ENCODE peak calls at places on chromosome 10, in six cellular contexts. I is fibroblast of lung, F is H1, K is keratinocyte, O is H9, E is Karpas-422. J is an unnamed sample.

GRCh38 chr10:31897506-31897905 is 31.1 kb downstream of the ARHGAP12 start:
- DNase-seq in E (no peak), K (no peak), I (peak), F (no peak), O (no peak), J (no peak)

GRCh38 chr10:128001886-128002285 is 95.0 kb downstream of the PTPRE start:
- DNase-seq in E (no peak), I (no peak), F (no peak), K (no peak), O (no peak), J (no peak)

GRCh38 chr10:92689663-92690210 is at the start of gene HHEX:
- DNase-seq in K (no peak), O (peak), E (peak), F (no peak), I (peak), J (peak)

GRCh38 chr10:44039599-44039998 is 345.3 kb downstream of the CXCL12 start:
- DNase-seq in F (no peak), K (no peak), O (no peak), I (no peak), E (no peak), J (no peak)

GRCh38 chr10:77872151-77872946 is 54.2 kb downstream of the DLG5 start:
- DNase-seq in K (no peak), E (no peak), F (no peak), O (no peak), I (peak), J (no peak)

GRCh38 chr10:129851941-129852650 is 112.0 kb downstream of the EBF3 start:
- DNase-seq in O (no peak), K (no peak), F (no peak), I (no peak), E (no peak), J (no peak)

GRCh38 chr10:34696423-34696822 is 118.7 kb downstream of the PARD3 start:
- DNase-seq in I (peak), O (no peak), E (no peak), F (no peak), K (peak), J (no peak)

GRCh38 chr10:113945075-113945686 is 90.7 kb downstream of the NHLRC2 start:
- DNase-seq in E (peak), I (peak), K (no peak), F (no peak), O (no peak), J (no peak)

GRCh38 chr10:5040781-5041470 is 37.3 kb upstream of the AKR1C2 start:
- DNase-seq in I (no peak), O (no peak), K (no peak), E (no peak), F (no peak), J (no peak)

GRCh38 chr10:11164806-11165590 is 147.3 kb downstream of the CELF2 start:
- DNase-seq in O (peak), F (peak), I (peak), K (no peak), E (peak), J (peak)

GRCh38 chr10:105023706-105024105 is 382.6 kb downstream of the SORCS3 start:
- DNase-seq in E (no peak), I (no peak), K (no peak), F (no peak), O (no peak), J (no peak)

GRCh38 chr10:114239117-114239993 is at the start of gene VWA2:
- DNase-seq in O (peak), E (no peak), F (peak), K (no peak), I (no peak), J (peak)

GRCh38 chr10:28307267-28307666 is 4.4 kb upstream of the MPP7 start:
- DNase-seq in O (no peak), K (no peak), E (no peak), F (no peak), I (no peak), J (no peak)

GRCh38 chr10:17348111-17349008 is 106.0 kb downstream of the ST8SIA6 start:
- DNase-seq in E (no peak), K (peak), O (no peak), F (no peak), I (peak), J (no peak)

GRCh38 chr10:94496010-94496409 is 49.6 kb upstream of the HELLS start:
- DNase-seq in I (no peak), O (no peak), E (no peak), F (no peak), K (no peak), J (no peak)

GRCh38 chr10:52283174-52283573 is 30.9 kb upstream of the DKK1 start:
- DNase-seq in I (peak), O (no peak), K (no peak), E (no peak), F (no peak), J (no peak)
- H2AFZ ChIP-seq in I (no peak), O (no peak), K (no peak), E (no peak), F (no peak), J (no peak)

DNA sequence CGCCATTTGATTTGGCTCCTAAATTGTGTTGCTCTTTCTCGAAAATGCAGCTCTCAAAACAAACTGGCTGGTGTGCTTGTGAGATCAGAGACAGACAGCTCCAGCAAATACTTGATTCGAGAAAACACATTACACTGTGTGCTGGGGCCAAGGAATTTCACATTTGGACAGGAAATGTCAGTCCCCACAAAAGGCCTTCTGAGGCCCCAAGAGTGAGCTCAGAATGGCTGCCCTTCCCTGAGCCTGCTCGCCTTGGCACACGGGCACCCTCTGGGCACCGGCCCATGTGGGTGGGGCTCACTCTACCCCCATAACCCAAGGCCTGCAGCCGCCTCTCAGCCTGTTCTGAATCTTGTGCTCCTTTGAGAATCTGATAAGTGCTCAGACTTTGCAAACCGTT is 13.9 kb upstream of the HSPA12A start:
- DNase-seq in I (peak), K (no peak), F (no peak), O (no peak), E (no peak), J (no peak)
- H3K27ac ChIP-seq in I (no peak), K (no peak), F (no peak), O (no peak), E (no peak), J (no peak)

GRCh38 chr10:121108051-121108450 is 256.9 kb downstream of the WDR11 start:
- DNase-seq in I (no peak), F (no peak), E (no peak), O (no peak), K (no peak), J (no peak)
- H2AFZ ChIP-seq in I (no peak), F (no peak), E (no peak), O (no peak), K (no peak), J (no peak)

GRCh38 chr10:132232553-132232949 is 45.8 kb downstream of the DPYSL4 start:
- DNase-seq in F (no peak), O (no peak), I (no peak), K (no peak), E (no peak), J (peak)
- H3K27ac ChIP-seq in F (no peak), O (no peak), I (no peak), K (no peak), E (no peak), J (no peak)

DNA sequence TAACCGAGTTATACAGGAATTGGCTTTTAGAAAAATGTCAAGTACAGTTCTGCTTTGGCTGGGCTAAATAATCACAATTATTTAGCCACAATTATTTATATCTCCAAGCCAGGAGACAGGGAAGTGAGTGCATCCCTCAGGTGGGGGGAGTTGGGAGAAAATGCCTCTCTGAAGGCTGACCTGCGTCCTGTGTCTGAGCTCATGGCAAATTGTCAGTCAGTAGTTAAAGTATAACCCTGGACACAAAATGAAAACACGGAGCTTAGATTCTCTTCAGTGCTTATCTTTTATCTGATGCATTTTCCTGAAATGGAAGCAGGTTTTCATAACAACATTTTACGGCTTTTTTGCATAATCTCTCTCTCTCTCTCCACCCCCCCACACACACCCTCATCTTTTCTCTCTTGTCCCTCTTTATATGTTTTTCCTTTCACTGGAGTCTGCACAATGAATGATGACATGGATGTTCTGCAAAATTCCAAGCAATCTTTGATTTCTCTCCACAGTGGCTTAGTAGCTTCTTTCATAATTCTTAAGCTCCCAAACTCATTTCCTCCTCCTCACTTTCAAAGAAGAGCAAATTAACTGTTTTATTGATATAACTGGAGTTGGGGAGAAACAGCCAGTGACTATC is 521.5 kb upstream of the GHITM start:
- DNase-seq in F (no peak), I (no peak), E (no peak), O (no peak), K (no peak), J (no peak)
- H2AFZ ChIP-seq in F (no peak), I (no peak), E (no peak), O (no peak), K (no peak), J (no peak)

GRCh38 chr10:95602382-95602781 is 41.2 kb upstream of the SORBS1 start:
- DNase-seq in E (no peak), K (no peak), F (no peak), I (no peak), O (no peak), J (no peak)

GRCh38 chr10:95604630-95605029 is 43.5 kb upstream of the SORBS1 start:
- DNase-seq in I (no peak), O (no peak), F (no peak), K (no peak), E (no peak), J (no peak)

GRCh38 chr10:95610727-95611126 is 45.8 kb downstream of the ALDH18A1 start:
- DNase-seq in K (no peak), O (no peak), I (no peak), F (no peak), E (no peak), J (no peak)

GRCh38 chr10:95605163-95605562 is 44.0 kb upstream of the SORBS1 start:
- DNase-seq in F (no peak), K (no peak), E (no peak), O (no peak), I (no peak), J (no peak)

GRCh38 chr10:95606922-95607321 is 45.8 kb upstream of the SORBS1 start:
- DNase-seq in K (no peak), E (no peak), I (peak), F (no peak), O (no peak), J (no peak)
- H3K27ac ChIP-seq in K (no peak), E (no peak), I (no peak), F (no peak), O (no peak), J (no peak)

GRCh38 chr10:121169406-121169805 is 318.2 kb downstream of the WDR11 start:
- DNase-seq in O (no peak), I (no peak), K (no peak), F (no peak), E (no peak), J (no peak)

GRCh38 chr10:121167534-121168243 is 316.5 kb downstream of the WDR11 start:
- DNase-seq in K (no peak), F (no peak), E (no peak), O (no peak), I (no peak), J (no peak)

GRCh38 chr10:121172406-121172805 is 321.2 kb downstream of the WDR11 start:
- DNase-seq in I (no peak), E (no peak), K (no peak), F (no peak), O (no peak), J (no peak)

GRCh38 chr10:121168513-121169216 is 317.5 kb downstream of the WDR11 start:
- DNase-seq in I (no peak), K (no peak), F (peak), O (peak), E (peak), J (no peak)

GRCh38 chr10:121171825-121172224 is 320.7 kb downstream of the WDR11 start:
- DNase-seq in E (no peak), I (no peak), F (no peak), O (no peak), K (no peak), J (no peak)
- H2AFZ ChIP-seq in E (no peak), I (no peak), F (no peak), O (no peak), K (no peak), J (no peak)

GRCh38 chr10:9944690-9945089 is 1073.0 kb upstream of the CELF2 start:
- DNase-seq in O (no peak), K (no peak), E (no peak), I (no peak), F (no peak), J (no peak)
- H3K27ac ChIP-seq in O (no peak), K (no peak), E (no peak), I (no peak), F (no peak), J (no peak)

GRCh38 chr10:122953827-122954730 is at the start of gene C10orf88:
- DNase-seq in K (peak), E (peak), O (peak), F (peak), I (peak), J (peak)
- H2AFZ ChIP-seq in K (peak), E (peak), O (no peak), F (peak), I (peak), J (peak)

GRCh38 chr10:42640610-42641229 is 2.4 kb upstream of the ZNF33B start:
- DNase-seq in E (no peak), O (peak), K (peak), I (no peak), F (no peak), J (no peak)
- H3K27ac ChIP-seq in E (no peak), O (no peak), K (peak), I (no peak), F (no peak), J (no peak)

J was measured in OCI-LY7.